ENCODE peak calls at places on chromosomes 16 and 17, in nine cellular contexts. F is left ventricle myocardium inferior; T is activated CD4-positive, CD25-positive, alpha-beta regulatory T cell; G is stimulated activated CD8-positive, alpha-beta memory T cell treated with anti-CD3 and anti-CD28 coated beads, Interleukin-4, amount 100 ng/mL, for 24 hours; J is heart left ventricle; D is T-helper 1 cell; Y is heart right ventricle; P is stimulated activated naive B cell treated with anti-CD40 and anti-IgM and Interleukin-4, amounts not matched to agents 10 μg/mL and 1 μg/mL and 100 μg/mL, for 72 hours; N is gastrocnemius medialis. H is an unnamed sample.

GRCh38 chr17:15457723-15458094 is 9.7 kb downstream of the CDRT4 start:
- DNase-seq in F (peak; percentile 35), T (no peak), G (no peak), J (peak; percentile 48), D (no peak), Y (no peak), P (no peak), N (peak; percentile 65), H (no peak)

GRCh38 chr16:50203681-50204080 is 50.6 kb downstream of the TENT4B start:
- DNase-seq in F (no peak), T (no peak), G (no peak), J (no peak), D (no peak), Y (no peak), P (no peak), N (no peak), H (no peak)

GRCh38 chr16:89931964-89932363 is 8.8 kb downstream of the TUBB3 start:
- DNase-seq in F (no peak), T (no peak), G (no peak), J (no peak), D (no peak), Y (no peak), P (no peak), N (no peak), H (no peak)

GRCh38 chr17:82022981-82023446 is at the start of gene LRRC45:
- DNase-seq in F (peak; percentile 100), T (peak; percentile 100), G (peak; percentile 100), J (peak; percentile 100), D (peak; percentile 99), Y (peak; percentile 100), P (peak; percentile 100), N (peak; percentile 100), H (peak; percentile 100)

GRCh38 chr17:38464723-38465419 is 36.6 kb downstream of the ARHGAP23 start:
- DNase-seq in F (peak; percentile 84), T (no peak), G (no peak), J (peak; percentile 92), D (no peak), Y (peak; percentile 91), P (no peak), N (peak; percentile 55), H (no peak)

GRCh38 chr16:66199189-66199588 is 167.3 kb upstream of the CDH5 start:
- DNase-seq in F (no peak), T (no peak), G (no peak), J (no peak), D (no peak), Y (no peak), P (no peak), N (no peak), H (no peak)

GRCh38 chr16:1674751-1675664 is 3.1 kb upstream of the JPT2 start:
- DNase-seq in F (no peak), T (no peak), G (no peak), J (no peak), D (no peak), Y (no peak), P (no peak), N (no peak), H (no peak)

GRCh38 chr17:79156463-79157095 is 82.0 kb downstream of the ENGASE start:
- DNase-seq in F (no peak), T (no peak), G (no peak), J (no peak), D (no peak), Y (no peak), P (no peak), N (no peak), H (no peak)

GRCh38 chr17:28938552-28938951 is 12.8 kb downstream of the PHF12 start:
- DNase-seq in F (no peak), T (no peak), G (no peak), J (peak; percentile 73), D (no peak), Y (peak; percentile 61), P (no peak), N (peak; percentile 46), H (no peak)

H was measured in activated gamma-delta T cell treated with anti-CD3 and anti-CD28 coated beads, Interleukin-2, amount 50 U/mL, for 16 hours.